ENCODE peak calls at places on chromosomes 6 and 20, in seven cellular contexts. B is foreskin fibroblast, F is brain microvascular endothelial cell, T is pancreas, W is fibroblast of mammary gland, R is cardiac fibroblast, Z is body of pancreas. U is an unnamed sample.

GRCh38 chr20:38970302-38970701 is 8.2 kb downstream of the DHX35 start:
- DNase-seq in Z (no peak), W (peak; percentile 73), R (peak; percentile 83), T (no peak), B (peak; percentile 84), F (peak; percentile 81), U (no peak)

GRCh38 chr6:71965404-71965803 is 79.1 kb downstream of the RIMS1 start:
- DNase-seq in F (no peak), T (no peak), Z (no peak), W (no peak), R (no peak), B (no peak), U (no peak)

GRCh38 chr6:49909508-49910047 is 43.2 kb upstream of the CRISP1 start:
- DNase-seq in T (no peak), W (no peak), F (no peak), Z (no peak), R (no peak), B (no peak), U (no peak)

GRCh38 chr6:11251553-11252358 is 19.3 kb upstream of the NEDD9 start:
- DNase-seq in Z (peak; percentile 55), T (no peak), B (peak; percentile 93), W (peak; percentile 82), R (peak; percentile 91), F (peak; percentile 72), U (no peak)

GRCh38 chr6:167760979-167761793 is 65.5 kb upstream of the AFDN start:
- DNase-seq in T (no peak), Z (peak; percentile 36), R (peak; percentile 20), F (peak; percentile 2), W (peak; percentile 75), B (peak; percentile 4), U (no peak)

GRCh38 chr6:157779705-157780604 is 43.1 kb upstream of the SNX9 start:
- DNase-seq in W (peak; percentile 61), R (peak; percentile 53), B (peak; percentile 42), Z (no peak), T (no peak), F (no peak), U (no peak)

GRCh38 chr6:39114707-39115599 is at the start of gene SAYSD1:
- DNase-seq in F (peak; percentile 85), B (peak; percentile 97), T (peak; percentile 98), W (peak; percentile 84), R (peak; percentile 91), Z (peak; percentile 95), U (peak; percentile 96)

GRCh38 chr20:38241201-38241600 is 19.3 kb downstream of the KIAA1755 start:
- DNase-seq in T (no peak), B (no peak), Z (no peak), F (no peak), R (no peak), W (no peak), U (no peak)

DNA sequence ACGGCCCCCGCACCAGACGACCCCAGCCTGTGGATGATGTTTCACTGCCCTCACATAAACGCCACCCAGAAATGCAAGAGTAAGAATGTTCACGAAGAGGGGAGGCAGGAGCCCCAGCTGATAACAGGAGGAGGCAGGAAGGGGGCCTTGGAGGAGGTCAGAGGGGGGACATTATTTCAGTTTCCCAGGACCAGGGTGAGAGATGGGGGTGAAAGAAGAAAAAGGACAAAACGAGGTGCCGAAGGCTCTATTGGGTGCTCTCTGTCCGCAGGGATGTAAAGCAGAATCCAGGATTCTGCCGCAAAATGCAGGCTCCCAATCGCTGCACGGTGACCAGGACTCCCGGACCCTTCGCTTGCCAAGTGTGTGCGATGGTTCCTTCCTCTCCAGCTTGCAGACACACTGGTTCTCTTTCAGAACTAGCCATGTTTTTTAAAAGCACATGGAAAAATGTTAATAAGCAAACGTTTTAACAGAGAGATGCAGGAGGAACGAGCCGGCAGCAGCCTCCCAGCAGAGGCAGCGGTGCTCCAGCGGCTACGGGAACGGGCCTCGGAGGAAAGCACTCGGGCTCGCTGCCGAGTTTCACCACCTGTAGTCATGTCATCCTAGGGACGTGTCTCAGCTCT is 59.5 kb downstream of the ZNF831 start:
- DNase-seq in F (no peak), B (peak; percentile 40), Z (peak; percentile 49), R (peak; percentile 4), T (no peak), W (no peak), U (peak; percentile 20)
- H3K4me3 ChIP-seq in F (no peak overlapping the region), B (peak overlapping the region; percentile 51), Z (no peak overlapping the region), R (no peak overlapping the region), T (peak overlapping the region; percentile 65), W (no peak overlapping the region), U (no peak overlapping the region)

GRCh38 chr6:34583461-34583860 is 27.3 kb upstream of the SPDEF start:
- DNase-seq in Z (no peak), T (peak; percentile 45), W (no peak), R (no peak), F (no peak), B (no peak), U (no peak)
- TF ChIP-seq CTCF in Z (no peak), T (no peak), W (peak; percentile 22), R (peak; percentile 27), F (peak; percentile 47), B (peak; percentile 17), U (no peak)

DNA sequence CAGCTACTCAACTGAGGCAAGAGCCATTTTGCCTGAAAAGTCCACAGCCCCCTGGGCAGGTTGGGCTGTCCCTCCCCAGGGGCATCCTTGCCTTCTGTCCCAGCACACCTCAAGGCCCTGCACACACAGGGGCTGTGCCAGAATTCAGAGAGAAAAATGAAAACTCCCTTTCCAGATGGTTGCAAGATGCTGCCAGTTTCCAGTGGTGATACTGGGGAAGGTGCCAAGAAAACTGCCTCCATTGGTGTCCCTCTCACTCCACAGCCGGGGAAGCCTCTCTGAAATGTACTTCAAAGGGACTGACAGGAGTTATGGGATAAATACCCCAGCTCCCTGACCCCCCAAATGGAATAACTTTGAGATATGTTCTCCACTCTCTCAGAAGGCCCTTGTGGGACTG is 154.2 kb upstream of the MAFB start:
- DNase-seq in R (no peak), Z (no peak), F (no peak), T (no peak), B (peak; percentile 74), W (peak; percentile 2), U (no peak)
- H3K4me3 ChIP-seq in R (no peak overlapping the region), Z (no peak overlapping the region), F (no peak overlapping the region), T (no peak overlapping the region), B (no peak overlapping the region), W (no peak overlapping the region), U (no peak overlapping the region)

GRCh38 chr20:62407221-62407992 is at the start of gene CABLES2:
- DNase-seq in F (peak; percentile 88), Z (peak; percentile 96), W (peak; percentile 90), T (peak; percentile 96), R (peak; percentile 93), B (peak; percentile 98), U (peak; percentile 95)
- TF ChIP-seq CTCF in F (no peak), Z (peak; percentile 31), W (no peak), T (no peak), R (no peak), B (no peak), U (no peak)

DNA sequence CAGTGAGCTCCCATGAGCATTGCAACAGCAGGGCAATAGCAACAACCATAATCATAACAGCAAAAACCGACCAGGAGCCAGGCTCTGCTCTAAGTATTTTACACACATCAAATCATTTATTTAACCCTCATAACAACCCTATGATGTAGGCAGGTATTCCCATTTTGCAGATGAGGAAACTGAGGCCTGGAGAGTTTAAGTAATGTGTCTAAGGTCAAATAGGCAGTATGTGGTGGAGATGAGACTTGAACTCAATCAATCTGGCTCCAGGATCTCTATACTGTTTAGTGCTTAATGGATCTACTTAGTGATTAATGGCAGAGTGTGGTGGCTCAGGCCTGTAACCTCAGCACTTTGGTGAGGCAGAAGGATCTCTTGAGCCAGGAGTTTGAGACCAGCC is 3.4 kb downstream of the TMEM151B start:
- DNase-seq in R (no peak), T (no peak), Z (no peak), W (no peak), F (no peak), B (no peak), U (no peak)
- H3K4me3 ChIP-seq in R (no peak overlapping the region), T (no peak overlapping the region), Z (no peak overlapping the region), W (no peak overlapping the region), F (no peak overlapping the region), B (no peak overlapping the region), U (no peak overlapping the region)

GRCh38 chr6:131172237-131172636 is 37.0 kb downstream of the AKAP7 start:
- DNase-seq in Z (no peak), F (peak; percentile 37), T (no peak), R (peak; percentile 68), B (peak; percentile 28), W (peak; percentile 11), U (no peak)

GRCh38 chr6:131169613-131170012 is 34.3 kb downstream of the AKAP7 start:
- DNase-seq in F (no peak), B (no peak), W (no peak), T (no peak), Z (no peak), R (no peak), U (no peak)

GRCh38 chr6:131164506-131164905 is 29.2 kb downstream of the AKAP7 start:
- DNase-seq in B (peak; percentile 9), F (no peak), R (peak; percentile 11), Z (no peak), W (no peak), T (no peak), U (no peak)

GRCh38 chr6:131163886-131164285 is 28.6 kb downstream of the AKAP7 start:
- DNase-seq in Z (no peak), W (no peak), T (no peak), B (no peak), R (peak; percentile 2), F (peak; percentile 35), U (no peak)

DNA sequence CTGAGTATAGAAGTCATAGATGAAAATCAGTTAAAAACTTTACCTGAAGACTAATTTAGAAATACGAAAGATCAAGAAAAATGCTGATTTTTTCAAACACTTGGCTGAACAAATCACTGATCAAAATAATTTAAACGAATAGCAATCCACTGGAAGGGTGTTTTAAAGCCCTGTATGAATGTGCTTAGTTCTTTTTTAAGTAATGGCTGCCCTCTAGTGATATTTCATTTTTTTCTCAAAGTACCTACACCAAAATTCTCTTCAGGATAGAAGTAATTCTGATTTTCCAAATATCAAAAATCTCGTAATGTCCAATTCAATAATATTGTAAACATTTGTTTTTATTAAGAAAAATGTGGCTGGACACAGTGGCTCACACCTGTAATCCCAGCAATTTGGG is 32.5 kb downstream of the AKAP7 start:
- DNase-seq in Z (no peak), W (no peak), B (no peak), R (peak; percentile 23), F (no peak), T (no peak), U (no peak)
- TF ChIP-seq CTCF in Z (no peak), W (no peak), B (no peak), R (no peak), F (no peak), T (no peak), U (no peak)

GRCh38 chr6:41705996-41706835 is 29.2 kb downstream of the TFEB start:
- DNase-seq in B (peak; percentile 91), R (peak; percentile 74), T (no peak), W (peak; percentile 64), F (peak; percentile 56), Z (peak; percentile 40), U (peak; percentile 84)

GRCh38 chr6:41705329-41705995 is 29.9 kb downstream of the TFEB start:
- DNase-seq in Z (no peak), B (no peak), T (no peak), F (no peak), W (no peak), R (no peak), U (no peak)

GRCh38 chr6:41702771-41703494 is 32.5 kb downstream of the TFEB start:
- DNase-seq in R (no peak), F (no peak), B (no peak), T (no peak), Z (no peak), W (no peak), U (no peak)

GRCh38 chr6:41704028-41704427 is 31.4 kb downstream of the TFEB start:
- DNase-seq in F (no peak), Z (no peak), T (no peak), B (no peak), W (no peak), R (no peak), U (no peak)

GRCh38 chr6:41704656-41705328 is 30.6 kb downstream of the TFEB start:
- DNase-seq in R (no peak), W (no peak), B (no peak), T (no peak), F (no peak), Z (no peak), U (no peak)
- H3K4me3 ChIP-seq in R (no peak overlapping the region), W (no peak overlapping the region), B (no peak overlapping the region), T (no peak overlapping the region), F (no peak overlapping the region), Z (no peak overlapping the region), U (no peak overlapping the region)